ENCODE peak calls at places on chromosomes 3 and 15, in four cellular contexts. One of them, this sample, is unnamed.

GRCh38 chr3:157493627-157494550 is 9.3 kb downstream of the VEPH1 start:
- DNase-seq in H1: no peak
- DNase-seq in K562: peak; percentile 14
- DNase-seq in HepG2: peak; percentile 28
- DNase-seq in this sample: no peak

GRCh38 chr3:104879919-104880318 is 486.8 kb upstream of the ALCAM start:
- DNase-seq in H1: no peak
- DNase-seq in K562: no peak
- DNase-seq in HepG2: no peak
- DNase-seq in this sample: no peak

GRCh38 chr3:130963878-130964277 is 62.7 kb downstream of the ASTE1 start:
- DNase-seq in H1: no peak
- DNase-seq in K562: no peak
- DNase-seq in HepG2: peak; percentile 76
- DNase-seq in this sample: no peak

GRCh38 chr15:61530769-61531168 is 301.7 kb upstream of the RORA start:
- DNase-seq in H1: peak; percentile 48
- DNase-seq in K562: peak; percentile 15
- DNase-seq in HepG2: no peak
- DNase-seq in this sample: no peak

GRCh38 chr3:170324962-170325361 is 32.6 kb upstream of the SKIL start:
- DNase-seq in H1: peak; percentile 47
- DNase-seq in K562: no peak
- DNase-seq in HepG2: no peak
- DNase-seq in this sample: no peak

GRCh38 chr15:24857777-24858176 is 97.0 kb upstream of the SNRPN start:
- DNase-seq in H1: peak; percentile 49
- DNase-seq in K562: no peak
- DNase-seq in HepG2: no peak
- DNase-seq in this sample: no peak

GRCh38 chr15:41474941-41475340 is 18.7 kb upstream of the ITPKA start:
- DNase-seq in H1: no peak
- DNase-seq in K562: no peak
- DNase-seq in HepG2: no peak
- DNase-seq in this sample: no peak

GRCh38 chr3:129046037-129046731 is 14.4 kb upstream of the GP9 start:
- DNase-seq in H1: peak; percentile 82
- DNase-seq in K562: no peak
- DNase-seq in HepG2: no peak
- DNase-seq in this sample: no peak

GRCh38 chr3:189053327-189053726 is 118.4 kb upstream of the TPRG1 start:
- DNase-seq in H1: no peak
- DNase-seq in K562: no peak
- DNase-seq in HepG2: no peak
- DNase-seq in this sample: no peak

DNA sequence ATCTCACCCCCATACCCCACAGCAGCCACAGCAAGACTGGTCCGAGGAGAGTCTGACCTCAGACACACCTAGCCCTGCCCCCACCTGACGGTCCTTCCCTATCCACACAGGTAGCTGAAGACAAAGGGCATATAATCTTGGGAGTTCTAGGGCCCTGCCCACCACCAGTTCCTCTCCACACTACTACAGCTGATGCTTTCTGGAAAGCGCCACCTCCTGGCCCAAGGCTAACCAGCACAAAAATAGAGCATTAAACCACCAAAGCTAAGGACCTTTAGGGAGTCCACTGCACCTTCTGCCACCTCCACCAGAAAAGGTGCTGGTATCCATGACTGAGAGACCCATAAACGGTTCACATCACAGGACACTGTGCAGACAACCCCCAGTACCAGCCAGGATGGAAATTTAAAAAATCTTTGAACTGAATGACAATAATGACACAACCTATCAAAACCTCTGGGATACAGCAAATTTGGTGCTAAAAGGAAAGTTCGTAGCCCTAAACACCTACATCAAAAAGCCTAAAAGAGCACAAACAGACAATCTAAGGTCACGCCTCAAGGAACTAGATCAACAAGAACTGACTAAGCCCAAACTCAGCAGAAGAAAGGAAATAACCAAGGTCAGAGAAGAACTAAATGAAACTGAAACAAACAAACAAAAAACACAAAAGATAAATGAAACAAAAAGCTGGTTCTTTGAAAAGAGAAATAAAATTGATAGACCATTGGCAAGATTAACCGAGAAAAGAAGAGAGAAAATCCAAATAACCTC is 122.1 kb upstream of the TPRG1 start:
- DNase-seq in H1: peak; percentile 57
- DNase-seq in K562: no peak
- DNase-seq in HepG2: no peak
- DNase-seq in this sample: no peak
- TF ChIP-seq ATF2 in H1: no peak
- TF ChIP-seq ATF2 in K562: no peak
- TF ChIP-seq ATF2 in HepG2: no peak
- TF ChIP-seq ATF2 in this sample: no peak

DNA sequence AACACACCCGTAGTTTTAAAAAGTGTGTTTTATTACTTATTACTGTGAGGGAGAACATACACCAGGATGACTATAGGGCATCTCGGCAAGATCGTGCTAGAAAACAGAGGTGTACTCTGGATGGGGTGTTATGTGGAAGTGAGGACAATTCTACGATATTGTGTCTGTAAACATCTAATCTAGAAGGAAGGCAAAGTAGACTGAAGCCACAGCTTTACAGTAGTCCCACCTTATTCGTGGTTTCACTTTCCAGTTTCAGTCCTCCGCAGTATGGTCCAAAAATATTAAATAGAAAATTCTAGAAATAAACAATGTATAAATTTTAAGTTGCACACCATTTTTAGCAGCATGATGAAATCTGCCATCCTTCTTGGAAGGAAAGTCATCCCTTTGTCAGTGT is 277.9 kb downstream of the UNC13C start:
- DNase-seq in H1: no peak
- DNase-seq in K562: no peak
- DNase-seq in HepG2: no peak
- DNase-seq in this sample: no peak
- H3K4me2 ChIP-seq in H1: no peak overlapping the region
- H3K4me2 ChIP-seq in K562: no peak overlapping the region
- H3K4me2 ChIP-seq in HepG2: no peak overlapping the region
- H3K4me2 ChIP-seq in this sample: no peak overlapping the region

GRCh38 chr15:66819084-66819483 is 117.0 kb downstream of the SMAD6 start:
- DNase-seq in H1: no peak
- DNase-seq in K562: no peak
- DNase-seq in HepG2: no peak
- DNase-seq in this sample: peak; percentile 30
- TF ChIP-seq ATF2 in H1: no peak
- TF ChIP-seq ATF2 in K562: no peak
- TF ChIP-seq ATF2 in HepG2: no peak
- TF ChIP-seq ATF2 in this sample: no peak

GRCh38 chr3:18812316-18812715 is 336.0 kb upstream of the KCNH8 start:
- DNase-seq in H1: no peak
- DNase-seq in K562: no peak
- DNase-seq in HepG2: no peak
- DNase-seq in this sample: no peak
- H3K4me2 ChIP-seq in H1: no peak overlapping the region
- H3K4me2 ChIP-seq in K562: no peak overlapping the region
- H3K4me2 ChIP-seq in HepG2: no peak overlapping the region
- H3K4me2 ChIP-seq in this sample: no peak overlapping the region

DNA sequence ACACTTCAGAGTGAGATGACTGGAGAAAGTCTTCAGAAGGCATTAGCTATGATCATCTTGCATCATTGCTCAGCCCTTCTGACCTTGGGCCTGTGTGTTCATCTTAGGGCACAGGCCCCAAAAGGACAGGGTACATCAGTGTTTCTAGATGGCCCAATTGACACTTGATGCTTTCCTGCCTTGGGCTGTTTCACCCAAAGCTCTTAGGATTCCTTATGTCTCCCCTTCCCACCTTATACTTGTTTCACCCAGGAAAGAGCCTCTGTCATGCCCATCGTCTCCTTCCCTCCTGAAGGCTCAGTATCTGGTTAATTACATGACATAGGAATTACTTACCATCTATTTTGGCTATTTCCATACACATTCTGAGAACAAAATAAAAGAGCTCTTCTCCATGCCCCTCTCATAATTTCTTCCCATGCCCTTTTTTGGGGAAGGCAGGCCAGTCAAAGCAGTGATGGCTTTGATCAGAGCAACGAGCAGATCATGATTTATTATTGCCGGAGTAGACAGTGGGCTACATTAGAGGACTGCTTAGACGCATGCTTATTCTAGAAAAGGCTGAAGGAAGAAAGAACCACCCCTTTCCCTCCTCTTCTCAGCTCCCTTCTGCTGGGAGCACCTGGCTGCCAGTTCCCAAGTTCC is 72.9 kb downstream of the GHSR start:
- DNase-seq in H1: no peak
- DNase-seq in K562: no peak
- DNase-seq in HepG2: no peak
- DNase-seq in this sample: no peak
- TF ChIP-seq ATF2 in H1: no peak
- TF ChIP-seq ATF2 in K562: no peak
- TF ChIP-seq ATF2 in HepG2: no peak
- TF ChIP-seq ATF2 in this sample: no peak

GRCh38 chr15:74788042-74788715 is 6.3 kb downstream of the CSK start:
- DNase-seq in H1: no peak
- DNase-seq in K562: no peak
- DNase-seq in HepG2: no peak
- DNase-seq in this sample: no peak

GRCh38 chr15:74790080-74790916 is 8.4 kb downstream of the CSK start:
- DNase-seq in H1: no peak
- DNase-seq in K562: no peak
- DNase-seq in HepG2: no peak
- DNase-seq in this sample: no peak

GRCh38 chr15:74788716-74789151 is 6.9 kb downstream of the CSK start:
- DNase-seq in H1: no peak
- DNase-seq in K562: no peak
- DNase-seq in HepG2: no peak
- DNase-seq in this sample: peak; percentile 92

GRCh38 chr15:74789741-74790079 is 7.8 kb downstream of the CSK start:
- DNase-seq in H1: no peak
- DNase-seq in K562: no peak
- DNase-seq in HepG2: no peak
- DNase-seq in this sample: no peak

GRCh38 chr15:74789171-74789627 is 7.3 kb downstream of the CSK start:
- DNase-seq in H1: no peak
- DNase-seq in K562: no peak
- DNase-seq in HepG2: no peak
- DNase-seq in this sample: no peak
- H3K4me2 ChIP-seq in H1: no peak overlapping the region
- H3K4me2 ChIP-seq in K562: no peak overlapping the region
- H3K4me2 ChIP-seq in HepG2: no peak overlapping the region
- H3K4me2 ChIP-seq in this sample: peak overlapping the region; percentile 67

DNA sequence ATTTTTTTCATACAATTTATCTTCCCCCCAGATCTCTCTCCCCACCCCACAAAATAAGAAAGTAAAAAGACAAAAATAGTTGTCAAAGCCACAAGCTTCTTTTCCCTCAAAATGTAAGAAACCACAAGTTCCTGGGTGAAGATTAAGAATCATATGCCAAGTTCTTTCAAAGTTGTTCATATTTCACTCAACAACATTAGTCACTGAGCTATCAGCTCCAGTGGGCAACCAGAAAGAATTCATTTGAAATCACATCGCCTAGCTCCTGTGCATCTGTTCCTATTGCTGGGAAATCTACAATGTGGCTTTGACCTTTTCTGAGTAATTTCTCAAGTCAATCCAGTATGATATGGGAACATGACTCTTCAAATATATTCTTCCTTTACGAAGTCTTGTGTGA is 681.6 kb upstream of the ARPP21 start:
- DNase-seq in H1: no peak
- DNase-seq in K562: no peak
- DNase-seq in HepG2: no peak
- DNase-seq in this sample: no peak
- TF ChIP-seq ATF2 in H1: no peak
- TF ChIP-seq ATF2 in K562: no peak
- TF ChIP-seq ATF2 in HepG2: no peak
- TF ChIP-seq ATF2 in this sample: no peak

DNA sequence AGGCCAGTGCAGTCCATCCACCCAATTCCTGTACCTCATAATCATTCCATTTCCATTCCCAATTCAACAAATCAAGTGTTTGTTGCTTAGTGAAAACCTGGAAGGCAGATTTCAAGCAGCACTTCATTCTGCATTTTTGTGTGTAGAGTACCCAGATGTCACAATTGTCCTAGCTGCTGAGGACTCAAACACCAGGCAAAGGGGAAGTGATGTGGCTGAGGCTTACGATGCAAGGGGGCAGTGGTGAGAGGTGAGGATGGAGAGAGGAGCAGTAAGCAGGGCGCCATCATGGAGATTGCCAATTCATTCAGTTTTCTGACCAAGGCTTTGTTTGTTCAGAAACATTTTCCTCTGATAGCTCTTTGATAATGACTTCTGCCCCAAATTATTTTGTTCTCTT is 83.7 kb upstream of the GSK3B start:
- DNase-seq in H1: no peak
- DNase-seq in K562: no peak
- DNase-seq in HepG2: peak; percentile 23
- DNase-seq in this sample: no peak
- H3K4me2 ChIP-seq in H1: no peak overlapping the region
- H3K4me2 ChIP-seq in K562: no peak overlapping the region
- H3K4me2 ChIP-seq in HepG2: peak overlapping the region; percentile 89
- H3K4me2 ChIP-seq in this sample: no peak overlapping the region

GRCh38 chr15:88695046-88695445 is 56.2 kb downstream of the ISG20 start:
- DNase-seq in H1: no peak
- DNase-seq in K562: no peak
- DNase-seq in HepG2: no peak
- DNase-seq in this sample: no peak
- TF ChIP-seq ATF2 in H1: no peak
- TF ChIP-seq ATF2 in K562: no peak
- TF ChIP-seq ATF2 in HepG2: no peak
- TF ChIP-seq ATF2 in this sample: no peak

GRCh38 chr15:57509121-57509520 is 82.6 kb upstream of the MYZAP start:
- DNase-seq in H1: no peak
- DNase-seq in K562: no peak
- DNase-seq in HepG2: no peak
- DNase-seq in this sample: no peak
- H3K4me2 ChIP-seq in H1: no peak overlapping the region
- H3K4me2 ChIP-seq in K562: no peak overlapping the region
- H3K4me2 ChIP-seq in HepG2: no peak overlapping the region
- H3K4me2 ChIP-seq in this sample: no peak overlapping the region

This sample was measured in GM12878.